ENCODE peak calls at places on chromosomes 12 and 14, in nine cellular contexts. One of them, this sample, is unnamed.
A peak's percentile ranks its signal among the peaks of the same experiment; 100 is the strongest.

GRCh38 chr12:87382959-87383591 is 646.1 kb downstream of the C12orf50 start:
- DNase-seq in stomach: no peak
- DNase-seq in GM12864: no peak
- DNase-seq in foreskin keratinocyte: no peak
- DNase-seq in tibial artery: no peak
- DNase-seq in A549: no peak
- DNase-seq in astrocyte of the spinal cord: no peak
- DNase-seq in AG10803: no peak
- DNase-seq in keratinocyte: no peak
- DNase-seq in this sample: no peak

GRCh38 chr14:72500234-72500838 is 393.6 kb downstream of the DPF3 start:
- DNase-seq in stomach: no peak
- DNase-seq in GM12864: no peak
- DNase-seq in foreskin keratinocyte: no peak
- DNase-seq in tibial artery: no peak
- DNase-seq in A549: no peak
- DNase-seq in astrocyte of the spinal cord: no peak
- DNase-seq in AG10803: no peak
- DNase-seq in keratinocyte: no peak
- DNase-seq in this sample: no peak

GRCh38 chr12:115433014-115433634 is 749.1 kb upstream of the TBX3 start:
- DNase-seq in stomach: no peak
- DNase-seq in GM12864: no peak
- DNase-seq in foreskin keratinocyte: peak; percentile 11
- DNase-seq in tibial artery: no peak
- DNase-seq in A549: no peak
- DNase-seq in astrocyte of the spinal cord: no peak
- DNase-seq in AG10803: no peak
- DNase-seq in keratinocyte: no peak
- DNase-seq in this sample: no peak

GRCh38 chr12:96981053-96981452 is 74.0 kb downstream of the NEDD1 start:
- DNase-seq in stomach: no peak
- DNase-seq in GM12864: no peak
- DNase-seq in foreskin keratinocyte: no peak
- DNase-seq in tibial artery: no peak
- DNase-seq in A549: peak; percentile 11
- DNase-seq in astrocyte of the spinal cord: peak; percentile 88
- DNase-seq in AG10803: peak; percentile 81
- DNase-seq in keratinocyte: no peak
- DNase-seq in this sample: no peak

GRCh38 chr14:71472281-71472960 is 459.8 kb upstream of the RGS6 start:
- DNase-seq in stomach: no peak
- DNase-seq in GM12864: no peak
- DNase-seq in foreskin keratinocyte: no peak
- DNase-seq in tibial artery: no peak
- DNase-seq in A549: no peak
- DNase-seq in astrocyte of the spinal cord: no peak
- DNase-seq in AG10803: peak; percentile 72
- DNase-seq in keratinocyte: no peak
- DNase-seq in this sample: no peak

GRCh38 chr12:31118347-31118830 is 44.7 kb downstream of the DDX11 start:
- DNase-seq in stomach: no peak
- DNase-seq in GM12864: no peak
- DNase-seq in foreskin keratinocyte: no peak
- DNase-seq in tibial artery: no peak
- DNase-seq in A549: peak; percentile 48
- DNase-seq in astrocyte of the spinal cord: no peak
- DNase-seq in AG10803: no peak
- DNase-seq in keratinocyte: no peak
- DNase-seq in this sample: no peak

GRCh38 chr12:3293013-3293412 is 198.0 kb upstream of the PRMT8 start:
- DNase-seq in stomach: no peak
- DNase-seq in GM12864: no peak
- DNase-seq in foreskin keratinocyte: no peak
- DNase-seq in tibial artery: no peak
- DNase-seq in A549: no peak
- DNase-seq in astrocyte of the spinal cord: no peak
- DNase-seq in AG10803: no peak
- DNase-seq in keratinocyte: no peak
- DNase-seq in this sample: no peak

GRCh38 chr14:105589161-105589925 is 63.0 kb downstream of the TMEM121 start:
- DNase-seq in stomach: no peak
- DNase-seq in GM12864: no peak
- DNase-seq in foreskin keratinocyte: no peak
- DNase-seq in tibial artery: no peak
- DNase-seq in A549: no peak
- DNase-seq in astrocyte of the spinal cord: no peak
- DNase-seq in AG10803: no peak
- DNase-seq in keratinocyte: no peak
- DNase-seq in this sample: no peak

GRCh38 chr14:76769636-76770292 is 8.5 kb downstream of the VASH1 start:
- DNase-seq in stomach: no peak
- DNase-seq in GM12864: no peak
- DNase-seq in foreskin keratinocyte: no peak
- DNase-seq in tibial artery: no peak
- DNase-seq in A549: no peak
- DNase-seq in astrocyte of the spinal cord: no peak
- DNase-seq in AG10803: no peak
- DNase-seq in keratinocyte: no peak
- DNase-seq in this sample: no peak

GRCh38 chr14:99259327-99259726 is 12.7 kb downstream of the BCL11B start:
- DNase-seq in stomach: no peak
- DNase-seq in GM12864: no peak
- DNase-seq in foreskin keratinocyte: peak; percentile 72
- DNase-seq in tibial artery: no peak
- DNase-seq in A549: no peak
- DNase-seq in astrocyte of the spinal cord: no peak
- DNase-seq in AG10803: no peak
- DNase-seq in keratinocyte: no peak
- DNase-seq in this sample: no peak

GRCh38 chr12:23810327-23810902 is 139.1 kb downstream of the SOX5 start:
- DNase-seq in stomach: no peak
- DNase-seq in GM12864: no peak
- DNase-seq in foreskin keratinocyte: no peak
- DNase-seq in tibial artery: no peak
- DNase-seq in A549: no peak
- DNase-seq in astrocyte of the spinal cord: no peak
- DNase-seq in AG10803: no peak
- DNase-seq in keratinocyte: no peak
- DNase-seq in this sample: no peak

GRCh38 chr14:102901633-102902032 is 20.8 kb upstream of the AMN start:
- DNase-seq in stomach: no peak
- DNase-seq in GM12864: peak; percentile 92
- DNase-seq in foreskin keratinocyte: no peak
- DNase-seq in tibial artery: no peak
- DNase-seq in A549: no peak
- DNase-seq in astrocyte of the spinal cord: no peak
- DNase-seq in AG10803: no peak
- DNase-seq in keratinocyte: no peak
- DNase-seq in this sample: no peak

DNA sequence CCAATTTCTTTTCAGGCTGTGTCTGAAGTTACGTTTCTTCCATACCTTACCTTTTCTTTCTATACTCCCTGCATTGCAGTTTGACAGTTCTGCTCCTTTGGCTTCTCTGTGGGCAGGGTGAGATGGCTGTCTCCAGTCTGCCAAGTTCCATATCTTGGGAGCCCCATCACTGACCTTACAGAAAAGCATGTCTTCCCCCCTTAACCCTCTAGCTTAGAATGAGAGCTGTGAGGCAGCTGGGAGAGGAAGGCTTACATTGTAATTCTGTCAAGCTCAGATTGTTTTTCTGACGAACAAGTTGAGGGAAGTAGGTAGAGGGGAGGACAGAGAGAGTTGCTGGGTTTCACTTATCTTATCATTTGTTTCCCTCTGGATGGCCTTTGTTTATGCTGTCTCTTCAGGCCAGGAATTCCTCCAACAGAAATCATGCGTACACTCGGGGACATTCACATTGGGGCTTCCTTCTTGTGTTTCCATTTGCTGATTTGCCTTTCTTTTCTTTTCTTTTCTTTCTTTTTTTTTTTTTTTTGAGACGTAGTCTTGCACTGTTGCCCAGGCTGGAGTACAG is 9.3 kb downstream of the DAAM1 start:
- DNase-seq in stomach: no peak
- DNase-seq in GM12864: no peak
- DNase-seq in foreskin keratinocyte: no peak
- DNase-seq in tibial artery: no peak
- DNase-seq in A549: no peak
- DNase-seq in astrocyte of the spinal cord: no peak
- DNase-seq in AG10803: no peak
- DNase-seq in keratinocyte: no peak
- DNase-seq in this sample: no peak
- TF ChIP-seq CTCF in stomach: no peak
- TF ChIP-seq CTCF in GM12864: no peak
- TF ChIP-seq CTCF in foreskin keratinocyte: no peak
- TF ChIP-seq CTCF in tibial artery: no peak
- TF ChIP-seq CTCF in A549: no peak
- TF ChIP-seq CTCF in astrocyte of the spinal cord: no peak
- TF ChIP-seq CTCF in AG10803: no peak
- TF ChIP-seq CTCF in keratinocyte: no peak
- TF ChIP-seq CTCF in this sample: no peak

GRCh38 chr14:39107624-39108023 is 4.6 kb upstream of the SEC23A start:
- DNase-seq in stomach: no peak
- DNase-seq in GM12864: no peak
- DNase-seq in foreskin keratinocyte: peak; percentile 19
- DNase-seq in tibial artery: no peak
- DNase-seq in A549: peak; percentile 44
- DNase-seq in astrocyte of the spinal cord: peak; percentile 52
- DNase-seq in AG10803: peak; percentile 56
- DNase-seq in keratinocyte: no peak
- DNase-seq in this sample: no peak
- TF ChIP-seq CTCF in stomach: no peak
- TF ChIP-seq CTCF in GM12864: peak; percentile 39
- TF ChIP-seq CTCF in foreskin keratinocyte: peak; percentile 70
- TF ChIP-seq CTCF in tibial artery: no peak
- TF ChIP-seq CTCF in A549: peak; percentile 70
- TF ChIP-seq CTCF in astrocyte of the spinal cord: peak; percentile 42
- TF ChIP-seq CTCF in AG10803: peak; percentile 61
- TF ChIP-seq CTCF in keratinocyte: no peak
- TF ChIP-seq CTCF in this sample: peak; percentile 8

DNA sequence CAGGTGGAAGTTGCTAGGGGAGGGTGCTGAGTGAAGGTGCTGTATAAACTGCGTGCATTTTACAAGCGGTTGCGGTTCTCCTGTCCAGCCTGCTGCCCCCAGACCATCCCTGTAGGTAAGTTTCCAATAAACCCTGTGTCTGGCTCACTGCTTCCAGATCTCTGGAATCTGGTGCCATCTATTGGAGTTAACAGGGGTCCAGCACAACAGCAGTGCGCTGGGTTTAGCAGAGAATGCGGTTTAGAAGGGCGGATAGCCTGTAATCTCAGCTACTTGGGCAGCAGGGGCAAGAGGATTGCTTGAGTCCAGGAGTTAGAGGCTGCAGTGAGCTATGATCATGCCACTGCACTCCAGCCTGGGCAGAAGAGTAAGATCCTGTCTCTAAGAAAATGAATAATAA is 4.9 kb downstream of the AACS start:
- DNase-seq in stomach: no peak
- DNase-seq in GM12864: no peak
- DNase-seq in foreskin keratinocyte: no peak
- DNase-seq in tibial artery: no peak
- DNase-seq in A549: peak; percentile 31
- DNase-seq in astrocyte of the spinal cord: no peak
- DNase-seq in AG10803: no peak
- DNase-seq in keratinocyte: no peak
- DNase-seq in this sample: no peak
- TF ChIP-seq CTCF in stomach: no peak
- TF ChIP-seq CTCF in GM12864: no peak
- TF ChIP-seq CTCF in foreskin keratinocyte: no peak
- TF ChIP-seq CTCF in tibial artery: no peak
- TF ChIP-seq CTCF in A549: no peak
- TF ChIP-seq CTCF in astrocyte of the spinal cord: peak; percentile 12
- TF ChIP-seq CTCF in AG10803: no peak
- TF ChIP-seq CTCF in keratinocyte: no peak
- TF ChIP-seq CTCF in this sample: no peak

GRCh38 chr12:26918321-26919215 is 19.2 kb downstream of the INTS13 start:
- DNase-seq in stomach: no peak
- DNase-seq in GM12864: no peak
- DNase-seq in foreskin keratinocyte: peak; percentile 44
- DNase-seq in tibial artery: no peak
- DNase-seq in A549: no peak
- DNase-seq in astrocyte of the spinal cord: no peak
- DNase-seq in AG10803: no peak
- DNase-seq in keratinocyte: no peak
- DNase-seq in this sample: no peak
- TF ChIP-seq CTCF in stomach: no peak
- TF ChIP-seq CTCF in GM12864: no peak
- TF ChIP-seq CTCF in foreskin keratinocyte: no peak
- TF ChIP-seq CTCF in tibial artery: peak; percentile 25
- TF ChIP-seq CTCF in A549: no peak
- TF ChIP-seq CTCF in astrocyte of the spinal cord: no peak
- TF ChIP-seq CTCF in AG10803: peak; percentile 39
- TF ChIP-seq CTCF in keratinocyte: no peak
- TF ChIP-seq CTCF in this sample: no peak

GRCh38 chr12:107998863-107999262 is 130.2 kb upstream of the WSCD2 start:
- DNase-seq in stomach: no peak
- DNase-seq in GM12864: no peak
- DNase-seq in foreskin keratinocyte: no peak
- DNase-seq in tibial artery: no peak
- DNase-seq in A549: no peak
- DNase-seq in astrocyte of the spinal cord: no peak
- DNase-seq in AG10803: no peak
- DNase-seq in keratinocyte: no peak
- DNase-seq in this sample: no peak

GRCh38 chr12:107992016-107992415 is 137.1 kb upstream of the WSCD2 start:
- DNase-seq in stomach: no peak
- DNase-seq in GM12864: no peak
- DNase-seq in foreskin keratinocyte: no peak
- DNase-seq in tibial artery: no peak
- DNase-seq in A549: no peak
- DNase-seq in astrocyte of the spinal cord: no peak
- DNase-seq in AG10803: no peak
- DNase-seq in keratinocyte: no peak
- DNase-seq in this sample: no peak

GRCh38 chr12:107990325-107990724 is 138.8 kb upstream of the WSCD2 start:
- DNase-seq in stomach: no peak
- DNase-seq in GM12864: peak; percentile 12
- DNase-seq in foreskin keratinocyte: no peak
- DNase-seq in tibial artery: no peak
- DNase-seq in A549: peak; percentile 49
- DNase-seq in astrocyte of the spinal cord: no peak
- DNase-seq in AG10803: no peak
- DNase-seq in keratinocyte: no peak
- DNase-seq in this sample: no peak

DNA sequence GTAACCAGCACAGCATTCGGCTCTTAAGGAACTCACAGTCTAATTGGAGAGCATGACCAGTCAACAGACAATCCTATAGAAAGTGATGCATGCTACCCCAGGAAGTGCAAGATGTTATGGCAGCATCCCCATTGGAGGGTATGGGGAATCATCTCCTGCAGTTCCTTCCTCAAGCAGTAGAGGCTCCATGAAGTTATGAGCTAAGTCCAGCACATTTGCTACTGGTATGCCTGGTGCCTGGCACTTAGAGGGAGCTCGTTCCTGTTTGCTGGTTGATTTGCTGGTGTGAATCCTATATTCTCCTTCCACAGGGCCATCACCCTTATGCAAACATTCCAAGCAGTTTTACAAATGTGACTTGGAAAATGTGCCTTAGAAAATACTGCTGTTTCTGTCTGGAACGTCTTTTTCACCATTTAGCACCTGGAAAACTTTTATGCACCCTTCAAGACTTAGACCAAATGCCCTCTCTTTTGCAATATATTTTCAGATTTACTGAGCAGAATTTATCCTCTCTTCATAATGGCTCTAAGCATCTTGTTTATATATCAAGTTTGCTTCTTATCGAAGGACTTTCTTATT is 136.1 kb upstream of the WSCD2 start:
- DNase-seq in stomach: no peak
- DNase-seq in GM12864: peak; percentile 10
- DNase-seq in foreskin keratinocyte: peak; percentile 13
- DNase-seq in tibial artery: no peak
- DNase-seq in A549: peak; percentile 69
- DNase-seq in astrocyte of the spinal cord: peak; percentile 2
- DNase-seq in AG10803: peak; percentile 30
- DNase-seq in keratinocyte: peak; percentile 9
- DNase-seq in this sample: no peak
- TF ChIP-seq CTCF in stomach: no peak
- TF ChIP-seq CTCF in GM12864: peak; percentile 78
- TF ChIP-seq CTCF in foreskin keratinocyte: peak; percentile 60
- TF ChIP-seq CTCF in tibial artery: peak; percentile 20
- TF ChIP-seq CTCF in A549: peak; percentile 20
- TF ChIP-seq CTCF in astrocyte of the spinal cord: peak; percentile 41
- TF ChIP-seq CTCF in AG10803: peak; percentile 55
- TF ChIP-seq CTCF in keratinocyte: peak; percentile 68
- TF ChIP-seq CTCF in this sample: no peak

This sample was measured in natural killer cell.